ENCODE peak calls at places on chromosomes 13 and 19, in five cellular contexts. Y is GM03348, S is BJ, R is immature natural killer cell, A is esophagus squamous epithelium. U is an unnamed sample.

GRCh38 chr13:45541806-45542205 is 73.7 kb downstream of the ERICH6B start:
- DNase-seq in Y (no peak), S (no peak), A (no peak), R (no peak), U (no peak)

GRCh38 chr19:38685666-38686529 is 38.4 kb downstream of the ACTN4 start:
- DNase-seq in S (no peak), Y (peak), A (no peak), R (no peak), U (no peak)

GRCh38 chr19:2142173-2142829 is 9.1 kb downstream of the AP3D1 start:
- DNase-seq in R (no peak), A (no peak), Y (no peak), S (no peak), U (no peak)

GRCh38 chr19:1274852-1275259 is 474 bp upstream of the FAM174C start:
- DNase-seq in Y (no peak), A (no peak), S (no peak), R (no peak), U (no peak)

GRCh38 chr19:35211545-35212230 is 16.9 kb downstream of the FAM187B start:
- DNase-seq in A (no peak), R (peak), Y (no peak), S (no peak), U (no peak)

GRCh38 chr13:79349011-79349410 is 57.0 kb downstream of the RBM26 start:
- DNase-seq in Y (no peak), S (no peak), A (no peak), R (no peak), U (no peak)

GRCh38 chr13:113474179-113474578 is 16.3 kb downstream of the DCUN1D2 start:
- DNase-seq in S (no peak), R (no peak), A (no peak), Y (no peak), U (peak)

GRCh38 chr19:55348317-55349034 is 6.0 kb downstream of the COX6B2 start:
- DNase-seq in S (no peak), A (no peak), Y (no peak), R (no peak), U (no peak)

GRCh38 chr13:113742000-113742441 is 17.0 kb upstream of the TMEM255B start:
- DNase-seq in R (no peak), Y (peak), A (no peak), S (no peak), U (peak)

GRCh38 chr13:109361562-109361961 is 424.8 kb downstream of the IRS2 start:
- DNase-seq in S (no peak), A (no peak), R (peak), Y (no peak), U (no peak)

GRCh38 chr19:58338825-58339558 is 12.2 kb downstream of the ZSCAN22 start:
- DNase-seq in S (no peak), A (no peak), Y (no peak), R (no peak), U (no peak)

GRCh38 chr13:29859971-29860370 is 9.6 kb upstream of the UBL3 start:
- DNase-seq in S (no peak), A (no peak), Y (peak), R (no peak), U (peak)

GRCh38 chr13:30292325-30292724 is 15.0 kb downstream of the KATNAL1 start:
- DNase-seq in S (no peak), Y (no peak), A (no peak), R (no peak), U (no peak)

GRCh38 chr13:34533941-34534340 is 408.1 kb upstream of the NBEA start:
- DNase-seq in R (no peak), Y (no peak), A (no peak), S (no peak), U (no peak)

GRCh38 chr13:27678306-27679040 is 56.8 kb downstream of the POLR1D start:
- DNase-seq in A (no peak), R (no peak), Y (no peak), S (no peak), U (no peak)

GRCh38 chr19:10501971-10502523 is 1.1 kb downstream of the KEAP1 start:
- DNase-seq in R (no peak), Y (peak), A (no peak), S (no peak), U (peak)

GRCh38 chr13:97914537-97914936 is 38.9 kb upstream of the IPO5 start:
- DNase-seq in A (no peak), S (no peak), Y (peak), R (no peak), U (no peak)

GRCh38 chr13:106942558-106942957 is 374.6 kb upstream of the ARGLU1 start:
- DNase-seq in A (no peak), Y (no peak), S (no peak), R (no peak), U (no peak)

GRCh38 chr13:113976711-113977684 is 3.1 kb upstream of the C13orf46 start:
- DNase-seq in A (no peak), S (peak), R (no peak), Y (peak), U (peak)

GRCh38 chr19:15448014-15448777 is 1.6 kb downstream of the WIZ start:
- DNase-seq in Y (no peak), R (no peak), S (no peak), A (no peak), U (no peak)

GRCh38 chr13:98022210-98022609 is 68.7 kb downstream of the IPO5 start:
- DNase-seq in R (no peak), S (peak), A (no peak), Y (peak), U (peak)

GRCh38 chr13:40656358-40656757 is 10.1 kb downstream of the FOXO1 start:
- DNase-seq in R (no peak), A (no peak), Y (no peak), S (no peak), U (no peak)

GRCh38 chr19:4456566-4456842 is 1.1 kb downstream of the UBXN6 start:
- DNase-seq in R (no peak), S (no peak), Y (peak), A (no peak), U (peak)

GRCh38 chr19:30870861-30871260 is 478.4 kb downstream of the TSHZ3 start:
- DNase-seq in R (no peak), A (no peak), Y (no peak), S (no peak), U (no peak)

GRCh38 chr13:31276386-31276785 is 76.6 kb downstream of the B3GLCT start:
- DNase-seq in S (no peak), Y (no peak), R (no peak), A (no peak), U (no peak)